ENCODE peak calls at places on chromosomes 7 and 10, in seven cellular contexts. B, C, E, N, I, R and X are unnamed samples.

GRCh38 chr7:149772236-149772820 is 1.1 kb downstream of the ZNF467 start:
- DNase-seq in N (peak), E (no peak), C (no peak), R (no peak), I (peak), B (peak), X (no peak)

GRCh38 chr7:30159698-30160143 is 24.9 kb downstream of the MTURN start:
- DNase-seq in C (no peak), R (no peak), N (peak), B (no peak), I (no peak), E (no peak), X (no peak)

GRCh38 chr7:137454169-137455166 is 110.9 kb upstream of the PTN start:
- DNase-seq in C (peak), B (no peak), N (peak), R (no peak), E (peak), I (no peak), X (no peak)

GRCh38 chr10:48729941-48730457 is 45.3 kb downstream of the WDFY4 start:
- DNase-seq in B (no peak), I (no peak), C (no peak), E (no peak), N (no peak), R (no peak), X (no peak)

GRCh38 chr10:31059323-31059722 is 27.7 kb upstream of the ZNF438 start:
- DNase-seq in I (no peak), E (no peak), C (no peak), N (no peak), B (no peak), R (no peak), X (no peak)

GRCh38 chr7:110759069-110759468 is 331.9 kb upstream of the LRRN3 start:
- DNase-seq in N (no peak), R (no peak), E (no peak), C (no peak), I (no peak), B (no peak), X (no peak)

GRCh38 chr10:75038335-75038734 is 73.1 kb upstream of the SAMD8 start:
- DNase-seq in R (no peak), E (no peak), B (no peak), N (no peak), I (peak), C (no peak), X (no peak)

GRCh38 chr7:4792537-4793126 is 17.2 kb downstream of the AP5Z1 start:
- DNase-seq in C (no peak), B (no peak), I (no peak), N (peak), R (no peak), E (no peak), X (peak)

GRCh38 chr10:92768104-92768503 is 78.3 kb downstream of the HHEX start:
- DNase-seq in I (no peak), R (no peak), C (no peak), E (no peak), B (no peak), N (no peak), X (no peak)

GRCh38 chr10:132659206-132660091 is 121.9 kb downstream of the INPP5A start:
- DNase-seq in I (no peak), N (no peak), R (no peak), B (no peak), C (no peak), E (no peak), X (no peak)

GRCh38 chr10:22321831-22322662 is 1.1 kb downstream of the BMI1 start:
- DNase-seq in C (no peak), N (peak), E (peak), B (no peak), R (no peak), I (peak), X (no peak)

GRCh38 chr7:17680943-17681351 is 259.3 kb downstream of the SNX13 start:
- DNase-seq in E (no peak), I (no peak), B (no peak), C (peak), R (no peak), N (no peak), X (no peak)

GRCh38 chr10:80148166-80148805 is 15.8 kb downstream of the PLAC9 start:
- DNase-seq in N (peak), R (no peak), I (no peak), C (no peak), B (no peak), E (no peak), X (no peak)

GRCh38 chr10:86862373-86862772 is 95.0 kb downstream of the MMRN2 start:
- DNase-seq in I (no peak), B (no peak), E (no peak), R (no peak), N (no peak), C (no peak), X (no peak)
- TF ChIP-seq CTCF in I (no peak), B (no peak), E (no peak), R (no peak), N (no peak), C (no peak), X (no peak)

DNA sequence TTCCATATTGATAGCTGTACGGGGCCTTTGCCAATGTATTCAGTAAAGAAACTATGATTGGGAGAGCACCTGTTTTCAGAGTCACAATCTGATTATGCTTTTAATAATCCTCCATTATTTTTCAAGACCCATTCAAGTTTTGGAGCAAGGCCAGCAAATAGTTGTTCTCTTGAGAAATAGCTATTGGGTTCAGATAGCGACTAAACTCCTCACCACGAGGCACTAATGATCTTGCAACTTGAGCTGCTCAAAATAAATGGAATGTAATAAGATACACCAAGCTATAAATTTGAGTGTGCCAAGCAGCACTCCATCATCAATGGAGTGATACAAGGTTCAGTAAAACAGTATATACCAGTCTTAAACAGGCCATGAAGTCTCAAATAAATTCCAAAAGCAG is 7.4 kb upstream of the MALRD1 start:
- DNase-seq in B (no peak), C (no peak), E (no peak), I (no peak), R (no peak), N (no peak), X (no peak)
- TF ChIP-seq CTCF in B (no peak), C (no peak), E (no peak), I (no peak), R (no peak), N (no peak), X (no peak)

GRCh38 chr10:6445671-6446278 is 134.3 kb downstream of the PRKCQ start:
- DNase-seq in C (peak), N (peak), R (peak), B (peak), E (peak), I (peak), X (peak)
- TF ChIP-seq CTCF in C (peak), N (peak), R (peak), B (peak), E (peak), I (peak), X (peak)

GRCh38 chr7:33903770-33904679 is 1.3 kb upstream of the BMPER start:
- DNase-seq in R (peak), C (no peak), N (peak), E (peak), B (no peak), I (no peak), X (peak)

GRCh38 chr7:33905389-33906032 is at the start of gene BMPER:
- DNase-seq in R (no peak), I (no peak), E (peak), C (no peak), N (peak), B (no peak), X (peak)

GRCh38 chr7:33907625-33908024 is 2.3 kb downstream of the BMPER start:
- DNase-seq in I (no peak), B (no peak), E (no peak), R (no peak), N (no peak), C (no peak), X (no peak)

GRCh38 chr7:33906697-33907096 is 1.4 kb downstream of the BMPER start:
- DNase-seq in R (no peak), I (no peak), E (no peak), B (no peak), N (no peak), C (no peak), X (no peak)

GRCh38 chr7:33904680-33905388 is 505 bp upstream of the BMPER start:
- DNase-seq in C (no peak), E (peak), N (peak), I (no peak), B (no peak), R (no peak), X (peak)
- TF ChIP-seq CTCF in C (peak), E (no peak), N (no peak), I (no peak), B (no peak), R (peak), X (peak)